ENCODE peak calls at places on chromosome 18, in ten cellular contexts. W is WERI-Rb-1, V is C1 segment of cervical spinal cord, A is left cardiac atrium, H is heart left ventricle, K is tibial artery, Z is Panc1, C is DMS53, G is memory B cell, R is left colon. M is an unnamed sample.

GRCh38 chr18:47552783-47553182 is 301.3 kb upstream of the SKOR2 start:
- DNase-seq in W (no peak), V (no peak), A (no peak), H (no peak), K (no peak), Z (no peak), C (no peak), G (no peak), R (no peak), M (no peak)

GRCh38 chr18:34873966-34874365 is 163.9 kb downstream of the DTNA start:
- DNase-seq in W (no peak), V (no peak), A (no peak), H (no peak), K (no peak), Z (no peak), C (no peak), G (no peak), R (no peak), M (no peak)

GRCh38 chr18:12679183-12679786 is 21.4 kb upstream of the SPIRE1 start:
- DNase-seq in W (no peak), V (no peak), A (peak), H (peak), K (peak), Z (no peak), C (peak), G (no peak), R (peak), M (peak)

GRCh38 chr18:27954226-27954625 is 222.7 kb downstream of the CDH2 start:
- DNase-seq in W (peak), V (no peak), A (no peak), H (no peak), K (no peak), Z (no peak), C (no peak), G (no peak), R (no peak), M (no peak)

GRCh38 chr18:11246466-11246865 is 97.1 kb upstream of the PIEZO2 start:
- DNase-seq in W (no peak), V (no peak), A (no peak), H (no peak), K (no peak), Z (no peak), C (no peak), G (no peak), R (no peak), M (no peak)

GRCh38 chr18:5461056-5461455 is 82.7 kb downstream of the EPB41L3 start:
- DNase-seq in W (no peak), V (no peak), A (no peak), H (no peak), K (no peak), Z (no peak), C (no peak), G (no peak), R (no peak), M (no peak)

GRCh38 chr18:67135981-67136380 is 380.5 kb downstream of the DSEL start:
- DNase-seq in W (no peak), V (no peak), A (no peak), H (no peak), K (no peak), Z (no peak), C (no peak), G (no peak), R (no peak), M (no peak)

GRCh38 chr18:33316146-33316587 is 124.4 kb downstream of the CCDC178 start:
- DNase-seq in W (peak), V (no peak), A (no peak), H (no peak), K (no peak), Z (no peak), C (no peak), G (no peak), R (no peak), M (no peak)

GRCh38 chr18:76055025-76055424 is 440.0 kb downstream of the ZNF516 start:
- DNase-seq in W (no peak), V (no peak), A (no peak), H (no peak), K (no peak), Z (no peak), C (no peak), G (no peak), R (no peak), M (no peak)

M was measured in left ventricle myocardium superior.